ENCODE peak calls at places on chromosomes 1 and 21, in nine cellular contexts. One of them, this sample, is unnamed.

GRCh38 chr1:72442251-72442650 is 159.9 kb upstream of the NEGR1 start:
- DNase-seq in natural killer cell: no peak
- DNase-seq in fibroblast of mammary gland: peak
- DNase-seq in endothelial cell of umbilical vein: no peak
- DNase-seq in fibroblast of lung: peak
- DNase-seq in esophagus squamous epithelium: no peak
- DNase-seq in adrenal gland: no peak
- DNase-seq in mucosa of descending colon: no peak
- DNase-seq in activated CD8-positive, alpha-beta T cell treated with anti-CD3 and anti-CD28 coated beads for 36 hours: no peak
- DNase-seq in this sample: no peak

GRCh38 chr1:4086921-4087320 is 186.8 kb upstream of the C1orf174 start:
- DNase-seq in fibroblast of mammary gland: no peak
- DNase-seq in fibroblast of lung: no peak
- DNase-seq in mucosa of descending colon: no peak
- DNase-seq in esophagus squamous epithelium: no peak
- DNase-seq in endothelial cell of umbilical vein: no peak
- DNase-seq in activated CD8-positive, alpha-beta T cell treated with anti-CD3 and anti-CD28 coated beads for 36 hours: no peak
- DNase-seq in adrenal gland: no peak
- DNase-seq in natural killer cell: no peak
- DNase-seq in this sample: no peak

GRCh38 chr1:157878059-157878458 is 36.5 kb upstream of the CD5L start:
- DNase-seq in endothelial cell of umbilical vein: peak
- DNase-seq in fibroblast of mammary gland: peak
- DNase-seq in esophagus squamous epithelium: no peak
- DNase-seq in adrenal gland: no peak
- DNase-seq in natural killer cell: no peak
- DNase-seq in activated CD8-positive, alpha-beta T cell treated with anti-CD3 and anti-CD28 coated beads for 36 hours: no peak
- DNase-seq in fibroblast of lung: peak
- DNase-seq in mucosa of descending colon: no peak
- DNase-seq in this sample: peak

GRCh38 chr1:172393354-172393753 is 27.1 kb upstream of the C1orf105 start:
- DNase-seq in fibroblast of mammary gland: no peak
- DNase-seq in fibroblast of lung: no peak
- DNase-seq in mucosa of descending colon: no peak
- DNase-seq in adrenal gland: no peak
- DNase-seq in activated CD8-positive, alpha-beta T cell treated with anti-CD3 and anti-CD28 coated beads for 36 hours: no peak
- DNase-seq in natural killer cell: no peak
- DNase-seq in esophagus squamous epithelium: no peak
- DNase-seq in endothelial cell of umbilical vein: no peak
- DNase-seq in this sample: no peak

GRCh38 chr1:7669559-7670208 is 101.4 kb upstream of the VAMP3 start:
- DNase-seq in esophagus squamous epithelium: no peak
- DNase-seq in activated CD8-positive, alpha-beta T cell treated with anti-CD3 and anti-CD28 coated beads for 36 hours: peak
- DNase-seq in fibroblast of mammary gland: peak
- DNase-seq in fibroblast of lung: peak
- DNase-seq in natural killer cell: peak
- DNase-seq in endothelial cell of umbilical vein: peak
- DNase-seq in adrenal gland: peak
- DNase-seq in mucosa of descending colon: no peak
- DNase-seq in this sample: peak

GRCh38 chr21:27743971-27744564 is 777.2 kb upstream of the ADAMTS5 start:
- DNase-seq in mucosa of descending colon: peak
- DNase-seq in fibroblast of lung: no peak
- DNase-seq in activated CD8-positive, alpha-beta T cell treated with anti-CD3 and anti-CD28 coated beads for 36 hours: no peak
- DNase-seq in natural killer cell: no peak
- DNase-seq in fibroblast of mammary gland: no peak
- DNase-seq in adrenal gland: no peak
- DNase-seq in endothelial cell of umbilical vein: no peak
- DNase-seq in esophagus squamous epithelium: no peak
- DNase-seq in this sample: no peak

GRCh38 chr1:203128691-203129500 is 1.4 kb downstream of the ADORA1 start:
- DNase-seq in endothelial cell of umbilical vein: no peak
- DNase-seq in activated CD8-positive, alpha-beta T cell treated with anti-CD3 and anti-CD28 coated beads for 36 hours: no peak
- DNase-seq in natural killer cell: no peak
- DNase-seq in esophagus squamous epithelium: no peak
- DNase-seq in fibroblast of lung: no peak
- DNase-seq in mucosa of descending colon: no peak
- DNase-seq in adrenal gland: no peak
- DNase-seq in fibroblast of mammary gland: no peak
- DNase-seq in this sample: no peak

GRCh38 chr1:145997156-145998023 is 1.0 kb upstream of the TXNIP start:
- DNase-seq in mucosa of descending colon: peak
- DNase-seq in adrenal gland: peak
- DNase-seq in endothelial cell of umbilical vein: peak
- DNase-seq in fibroblast of mammary gland: peak
- DNase-seq in natural killer cell: peak
- DNase-seq in activated CD8-positive, alpha-beta T cell treated with anti-CD3 and anti-CD28 coated beads for 36 hours: peak
- DNase-seq in fibroblast of lung: no peak
- DNase-seq in esophagus squamous epithelium: no peak
- DNase-seq in this sample: no peak

GRCh38 chr1:227774051-227774720 is 39.0 kb downstream of the SNAP47 start:
- DNase-seq in mucosa of descending colon: peak
- DNase-seq in activated CD8-positive, alpha-beta T cell treated with anti-CD3 and anti-CD28 coated beads for 36 hours: peak
- DNase-seq in fibroblast of lung: no peak
- DNase-seq in endothelial cell of umbilical vein: no peak
- DNase-seq in adrenal gland: no peak
- DNase-seq in fibroblast of mammary gland: no peak
- DNase-seq in natural killer cell: peak
- DNase-seq in esophagus squamous epithelium: no peak
- DNase-seq in this sample: no peak

GRCh38 chr1:234607091-234608025 is 2.6 kb downstream of the IRF2BP2 start:
- DNase-seq in natural killer cell: peak
- DNase-seq in fibroblast of lung: no peak
- DNase-seq in esophagus squamous epithelium: no peak
- DNase-seq in fibroblast of mammary gland: peak
- DNase-seq in adrenal gland: peak
- DNase-seq in mucosa of descending colon: peak
- DNase-seq in endothelial cell of umbilical vein: peak
- DNase-seq in activated CD8-positive, alpha-beta T cell treated with anti-CD3 and anti-CD28 coated beads for 36 hours: peak
- DNase-seq in this sample: peak

GRCh38 chr1:189312499-189312898 is 1165.2 kb downstream of the BRINP3 start:
- DNase-seq in esophagus squamous epithelium: no peak
- DNase-seq in fibroblast of mammary gland: no peak
- DNase-seq in natural killer cell: no peak
- DNase-seq in activated CD8-positive, alpha-beta T cell treated with anti-CD3 and anti-CD28 coated beads for 36 hours: no peak
- DNase-seq in adrenal gland: no peak
- DNase-seq in mucosa of descending colon: no peak
- DNase-seq in fibroblast of lung: no peak
- DNase-seq in endothelial cell of umbilical vein: no peak
- DNase-seq in this sample: no peak

GRCh38 chr1:187877220-187877619 is 1048.5 kb downstream of the PLA2G4A start:
- DNase-seq in endothelial cell of umbilical vein: no peak
- DNase-seq in activated CD8-positive, alpha-beta T cell treated with anti-CD3 and anti-CD28 coated beads for 36 hours: no peak
- DNase-seq in fibroblast of lung: no peak
- DNase-seq in esophagus squamous epithelium: no peak
- DNase-seq in fibroblast of mammary gland: no peak
- DNase-seq in natural killer cell: no peak
- DNase-seq in adrenal gland: no peak
- DNase-seq in mucosa of descending colon: no peak
- DNase-seq in this sample: no peak

GRCh38 chr1:229298887-229299503 is 28.1 kb downstream of the RAB4A start:
- DNase-seq in adrenal gland: no peak
- DNase-seq in natural killer cell: no peak
- DNase-seq in esophagus squamous epithelium: no peak
- DNase-seq in endothelial cell of umbilical vein: no peak
- DNase-seq in activated CD8-positive, alpha-beta T cell treated with anti-CD3 and anti-CD28 coated beads for 36 hours: no peak
- DNase-seq in fibroblast of lung: no peak
- DNase-seq in fibroblast of mammary gland: no peak
- DNase-seq in mucosa of descending colon: no peak
- DNase-seq in this sample: no peak

GRCh38 chr1:7437608-7438395 is 333.3 kb upstream of the VAMP3 start:
- DNase-seq in esophagus squamous epithelium: no peak
- DNase-seq in adrenal gland: no peak
- DNase-seq in fibroblast of mammary gland: no peak
- DNase-seq in fibroblast of lung: no peak
- DNase-seq in mucosa of descending colon: no peak
- DNase-seq in activated CD8-positive, alpha-beta T cell treated with anti-CD3 and anti-CD28 coated beads for 36 hours: no peak
- DNase-seq in endothelial cell of umbilical vein: no peak
- DNase-seq in natural killer cell: no peak
- DNase-seq in this sample: no peak

GRCh38 chr1:214453109-214453722 is 98.2 kb downstream of the PTPN14 start:
- DNase-seq in fibroblast of lung: no peak
- DNase-seq in fibroblast of mammary gland: peak
- DNase-seq in mucosa of descending colon: no peak
- DNase-seq in esophagus squamous epithelium: no peak
- DNase-seq in natural killer cell: no peak
- DNase-seq in endothelial cell of umbilical vein: peak
- DNase-seq in activated CD8-positive, alpha-beta T cell treated with anti-CD3 and anti-CD28 coated beads for 36 hours: no peak
- DNase-seq in adrenal gland: no peak
- DNase-seq in this sample: peak

GRCh38 chr1:179910934-179911333 is 28.8 kb downstream of the TOR1AIP1 start:
- DNase-seq in mucosa of descending colon: no peak
- DNase-seq in fibroblast of lung: no peak
- DNase-seq in esophagus squamous epithelium: no peak
- DNase-seq in natural killer cell: no peak
- DNase-seq in adrenal gland: no peak
- DNase-seq in activated CD8-positive, alpha-beta T cell treated with anti-CD3 and anti-CD28 coated beads for 36 hours: no peak
- DNase-seq in fibroblast of mammary gland: no peak
- DNase-seq in endothelial cell of umbilical vein: no peak
- DNase-seq in this sample: no peak

GRCh38 chr1:213138892-213139291 is 87.9 kb downstream of the RPS6KC1 start:
- DNase-seq in fibroblast of lung: peak
- DNase-seq in natural killer cell: no peak
- DNase-seq in activated CD8-positive, alpha-beta T cell treated with anti-CD3 and anti-CD28 coated beads for 36 hours: no peak
- DNase-seq in esophagus squamous epithelium: no peak
- DNase-seq in endothelial cell of umbilical vein: no peak
- DNase-seq in mucosa of descending colon: no peak
- DNase-seq in adrenal gland: no peak
- DNase-seq in fibroblast of mammary gland: peak
- DNase-seq in this sample: no peak

GRCh38 chr1:247906504-247907047 is 11.2 kb downstream of the OR2W3 start:
- DNase-seq in esophagus squamous epithelium: no peak
- DNase-seq in activated CD8-positive, alpha-beta T cell treated with anti-CD3 and anti-CD28 coated beads for 36 hours: peak
- DNase-seq in adrenal gland: no peak
- DNase-seq in fibroblast of lung: no peak
- DNase-seq in endothelial cell of umbilical vein: peak
- DNase-seq in mucosa of descending colon: no peak
- DNase-seq in fibroblast of mammary gland: peak
- DNase-seq in natural killer cell: no peak
- DNase-seq in this sample: no peak

GRCh38 chr1:1385931-1386330 is 10.9 kb upstream of the AURKAIP1 start:
- DNase-seq in fibroblast of lung: no peak
- DNase-seq in natural killer cell: no peak
- DNase-seq in mucosa of descending colon: no peak
- DNase-seq in fibroblast of mammary gland: no peak
- DNase-seq in activated CD8-positive, alpha-beta T cell treated with anti-CD3 and anti-CD28 coated beads for 36 hours: no peak
- DNase-seq in esophagus squamous epithelium: no peak
- DNase-seq in endothelial cell of umbilical vein: no peak
- DNase-seq in adrenal gland: no peak
- DNase-seq in this sample: no peak

GRCh38 chr21:34363733-34364132 is at the start of gene KCNE2:
- DNase-seq in natural killer cell: no peak
- DNase-seq in adrenal gland: no peak
- DNase-seq in endothelial cell of umbilical vein: no peak
- DNase-seq in esophagus squamous epithelium: no peak
- DNase-seq in activated CD8-positive, alpha-beta T cell treated with anti-CD3 and anti-CD28 coated beads for 36 hours: no peak
- DNase-seq in fibroblast of lung: no peak
- DNase-seq in fibroblast of mammary gland: no peak
- DNase-seq in mucosa of descending colon: no peak
- DNase-seq in this sample: no peak

GRCh38 chr1:41358152-41358937 is 2.9 kb upstream of the FOXO6 start:
- DNase-seq in endothelial cell of umbilical vein: no peak
- DNase-seq in esophagus squamous epithelium: no peak
- DNase-seq in natural killer cell: peak
- DNase-seq in mucosa of descending colon: no peak
- DNase-seq in adrenal gland: peak
- DNase-seq in fibroblast of lung: no peak
- DNase-seq in activated CD8-positive, alpha-beta T cell treated with anti-CD3 and anti-CD28 coated beads for 36 hours: no peak
- DNase-seq in fibroblast of mammary gland: no peak
- DNase-seq in this sample: peak

GRCh38 chr1:2795926-2796325 is 5.6 kb downstream of the TTC34 start:
- DNase-seq in activated CD8-positive, alpha-beta T cell treated with anti-CD3 and anti-CD28 coated beads for 36 hours: no peak
- DNase-seq in fibroblast of lung: no peak
- DNase-seq in esophagus squamous epithelium: no peak
- DNase-seq in fibroblast of mammary gland: no peak
- DNase-seq in natural killer cell: no peak
- DNase-seq in endothelial cell of umbilical vein: no peak
- DNase-seq in mucosa of descending colon: no peak
- DNase-seq in adrenal gland: no peak
- DNase-seq in this sample: no peak

GRCh38 chr21:45556302-45556644 is 14.0 kb upstream of the SLC19A1 start:
- DNase-seq in endothelial cell of umbilical vein: no peak
- DNase-seq in fibroblast of mammary gland: no peak
- DNase-seq in mucosa of descending colon: no peak
- DNase-seq in adrenal gland: no peak
- DNase-seq in esophagus squamous epithelium: no peak
- DNase-seq in fibroblast of lung: no peak
- DNase-seq in activated CD8-positive, alpha-beta T cell treated with anti-CD3 and anti-CD28 coated beads for 36 hours: no peak
- DNase-seq in natural killer cell: no peak
- DNase-seq in this sample: no peak
- TF ChIP-seq CTCF in endothelial cell of umbilical vein: no peak
- TF ChIP-seq CTCF in fibroblast of mammary gland: no peak
- TF ChIP-seq CTCF in mucosa of descending colon: no peak
- TF ChIP-seq CTCF in adrenal gland: no peak
- TF ChIP-seq CTCF in esophagus squamous epithelium: no peak
- TF ChIP-seq CTCF in fibroblast of lung: no peak
- TF ChIP-seq CTCF in activated CD8-positive, alpha-beta T cell treated with anti-CD3 and anti-CD28 coated beads for 36 hours: no peak
- TF ChIP-seq CTCF in natural killer cell: no peak
- TF ChIP-seq CTCF in this sample: no peak

GRCh38 chr1:16913866-16914662 is 7.7 kb upstream of the CROCC start:
- DNase-seq in mucosa of descending colon: peak
- DNase-seq in fibroblast of lung: peak
- DNase-seq in activated CD8-positive, alpha-beta T cell treated with anti-CD3 and anti-CD28 coated beads for 36 hours: peak
- DNase-seq in esophagus squamous epithelium: peak
- DNase-seq in fibroblast of mammary gland: peak
- DNase-seq in adrenal gland: peak
- DNase-seq in natural killer cell: peak
- DNase-seq in endothelial cell of umbilical vein: peak
- DNase-seq in this sample: peak
- TF ChIP-seq CTCF in mucosa of descending colon: no peak
- TF ChIP-seq CTCF in fibroblast of lung: no peak
- TF ChIP-seq CTCF in activated CD8-positive, alpha-beta T cell treated with anti-CD3 and anti-CD28 coated beads for 36 hours: no peak
- TF ChIP-seq CTCF in esophagus squamous epithelium: peak
- TF ChIP-seq CTCF in fibroblast of mammary gland: no peak
- TF ChIP-seq CTCF in adrenal gland: no peak
- TF ChIP-seq CTCF in natural killer cell: no peak
- TF ChIP-seq CTCF in endothelial cell of umbilical vein: peak
- TF ChIP-seq CTCF in this sample: peak

GRCh38 chr1:184340984-184341383 is 45.8 kb upstream of the C1orf21 start:
- DNase-seq in fibroblast of mammary gland: peak
- DNase-seq in natural killer cell: no peak
- DNase-seq in fibroblast of lung: peak
- DNase-seq in adrenal gland: no peak
- DNase-seq in activated CD8-positive, alpha-beta T cell treated with anti-CD3 and anti-CD28 coated beads for 36 hours: no peak
- DNase-seq in mucosa of descending colon: no peak
- DNase-seq in esophagus squamous epithelium: no peak
- DNase-seq in endothelial cell of umbilical vein: no peak
- DNase-seq in this sample: no peak
- TF ChIP-seq CTCF in fibroblast of mammary gland: peak
- TF ChIP-seq CTCF in natural killer cell: no peak
- TF ChIP-seq CTCF in fibroblast of lung: peak
- TF ChIP-seq CTCF in adrenal gland: peak
- TF ChIP-seq CTCF in activated CD8-positive, alpha-beta T cell treated with anti-CD3 and anti-CD28 coated beads for 36 hours: no peak
- TF ChIP-seq CTCF in mucosa of descending colon: no peak
- TF ChIP-seq CTCF in esophagus squamous epithelium: peak
- TF ChIP-seq CTCF in endothelial cell of umbilical vein: peak
- TF ChIP-seq CTCF in this sample: peak

DNA sequence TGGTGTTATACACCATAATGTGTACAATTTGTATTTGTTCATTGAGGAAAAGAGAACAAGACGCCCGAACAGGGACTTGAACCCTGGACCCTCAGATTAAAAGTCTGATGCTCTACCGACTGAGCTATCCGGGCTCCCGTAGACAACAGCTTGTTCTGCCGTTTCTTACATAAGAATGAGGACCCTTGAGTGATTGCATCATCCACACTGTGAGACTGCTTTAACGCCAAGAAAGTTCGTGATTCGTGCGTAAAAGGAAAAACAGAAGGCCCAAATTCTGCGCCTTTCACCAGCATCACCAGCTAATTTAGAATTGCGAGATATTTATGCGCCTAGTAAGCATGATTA is 9.3 kb upstream of the MDM4 start:
- DNase-seq in fibroblast of mammary gland: peak
- DNase-seq in adrenal gland: peak
- DNase-seq in endothelial cell of umbilical vein: peak
- DNase-seq in natural killer cell: peak
- DNase-seq in esophagus squamous epithelium: no peak
- DNase-seq in fibroblast of lung: peak
- DNase-seq in activated CD8-positive, alpha-beta T cell treated with anti-CD3 and anti-CD28 coated beads for 36 hours: peak
- DNase-seq in mucosa of descending colon: no peak
- DNase-seq in this sample: peak
- TF ChIP-seq CTCF in fibroblast of mammary gland: no peak
- TF ChIP-seq CTCF in adrenal gland: no peak
- TF ChIP-seq CTCF in endothelial cell of umbilical vein: no peak
- TF ChIP-seq CTCF in natural killer cell: no peak
- TF ChIP-seq CTCF in esophagus squamous epithelium: no peak
- TF ChIP-seq CTCF in fibroblast of lung: no peak
- TF ChIP-seq CTCF in activated CD8-positive, alpha-beta T cell treated with anti-CD3 and anti-CD28 coated beads for 36 hours: no peak
- TF ChIP-seq CTCF in mucosa of descending colon: no peak
- TF ChIP-seq CTCF in this sample: no peak